ENCODE peak calls at places on chromosome X, in ten cellular contexts. U is testis, H is spleen, Y is psoas muscle, C is HCT116, V is IMR-90, R is fibroblast of lung, P is lower lobe of right lung, X is OCI-LY7, I is PC-9. E is an unnamed sample.

GRCh38 chrX:111265506-111265905 is 4.8 kb downstream of the CAPN6 start:
- DNase-seq in X (no peak), R (no peak), Y (no peak), V (no peak), H (no peak), U (no peak), C (no peak), P (no peak), I (no peak), E (no peak)

GRCh38 chrX:44785652-44786051 is 58.2 kb upstream of the DUSP21 start:
- DNase-seq in P (no peak), R (peak), Y (no peak), H (no peak), U (no peak), X (no peak), V (peak), C (no peak), I (no peak), E (no peak)

GRCh38 chrX:120603707-120604358 is at the start of gene MCTS1:
- DNase-seq in C (peak), I (peak), R (peak), Y (peak), H (peak), U (peak), P (peak), X (peak), V (peak), E (peak)

GRCh38 chrX:26918633-26919032 is 544.5 kb downstream of the PPP4R3C start:
- DNase-seq in H (no peak), I (no peak), V (no peak), U (peak), P (no peak), R (peak), C (peak), X (peak), Y (no peak), E (no peak)

GRCh38 chrX:17547658-17548057 is 172.7 kb downstream of the NHS start:
- DNase-seq in H (no peak), R (peak), U (peak), Y (no peak), X (no peak), I (peak), V (peak), P (peak), C (peak), E (no peak)

GRCh38 chrX:55120767-55121358 is 32.0 kb downstream of the PAGE2 start:
- DNase-seq in X (no peak), Y (no peak), V (no peak), C (no peak), U (peak), R (no peak), P (no peak), H (no peak), I (no peak), E (no peak)

GRCh38 chrX:17174671-17175070 is 200.3 kb upstream of the NHS start:
- DNase-seq in P (no peak), H (no peak), I (no peak), V (no peak), Y (peak), X (no peak), U (no peak), C (no peak), R (peak), E (no peak)

GRCh38 chrX:18677140-18677834 is 5.4 kb upstream of the RS1 start:
- DNase-seq in H (no peak), C (no peak), P (no peak), R (no peak), X (no peak), I (no peak), U (no peak), Y (no peak), V (no peak), E (no peak)

GRCh38 chrX:154730271-154730883 is 20.5 kb downstream of the GAB3 start:
- DNase-seq in P (peak), I (peak), X (no peak), V (peak), H (no peak), Y (peak), C (no peak), U (no peak), R (peak), E (no peak)

GRCh38 chrX:134172588-134173259 is 64.3 kb upstream of the CCDC160 start:
- DNase-seq in P (peak), H (peak), C (no peak), U (peak), X (no peak), V (no peak), Y (peak), R (peak), I (no peak), E (no peak)

GRCh38 chrX:19776753-19777152 is 110.6 kb downstream of the SH3KBP1 start:
- DNase-seq in R (no peak), Y (no peak), I (no peak), V (no peak), C (no peak), X (peak), U (no peak), H (no peak), P (no peak), E (no peak)

GRCh38 chrX:75547783-75548182 is 24.9 kb upstream of the ZDHHC15 start:
- DNase-seq in U (peak), R (no peak), P (peak), X (no peak), I (no peak), C (no peak), H (no peak), Y (peak), V (no peak), E (no peak)

GRCh38 chrX:30935985-30936384 is 46.9 kb upstream of the TAB3 start:
- DNase-seq in P (no peak), X (no peak), I (no peak), U (peak), H (no peak), R (peak), Y (no peak), C (peak), V (peak), E (no peak)

GRCh38 chrX:119425050-119425449 is 25.9 kb downstream of the SLC25A43 start:
- DNase-seq in H (no peak), Y (no peak), R (no peak), I (no peak), U (no peak), X (no peak), P (no peak), C (no peak), V (no peak), E (no peak)

GRCh38 chrX:51421972-51422371 is 74.4 kb downstream of the NUDT11 start:
- DNase-seq in X (no peak), R (no peak), H (no peak), U (no peak), Y (no peak), V (no peak), I (no peak), C (no peak), P (no peak), E (no peak)

GRCh38 chrX:43964936-43965335 is 8.3 kb downstream of the NDP start:
- DNase-seq in I (no peak), H (no peak), C (no peak), R (no peak), V (no peak), U (no peak), P (no peak), X (no peak), Y (no peak), E (no peak)

GRCh38 chrX:53000447-53001208 is 42.3 kb upstream of the FAM156A start:
- DNase-seq in X (peak), H (no peak), P (no peak), V (no peak), Y (no peak), C (no peak), R (no peak), U (no peak), I (no peak), E (no peak)

GRCh38 chrX:21698274-21698673 is 40.1 kb upstream of the KLHL34 start:
- DNase-seq in H (no peak), P (no peak), C (no peak), I (no peak), U (no peak), R (no peak), Y (no peak), V (no peak), X (no peak), E (no peak)

GRCh38 chrX:42524374-42524773 is 253.6 kb downstream of the PPP1R2C start:
- DNase-seq in U (no peak), I (no peak), V (peak), Y (no peak), C (peak), P (no peak), X (no peak), R (no peak), H (no peak), E (no peak)

GRCh38 chrX:74537011-74537390 is 77.4 kb downstream of the RLIM start:
- DNase-seq in C (no peak), I (no peak), V (peak), P (no peak), Y (peak), R (peak), X (no peak), U (peak), H (no peak), E (no peak)
- H3K4me3 ChIP-seq in C (no peak), I (no peak), V (peak), P (peak), Y (peak), R (peak), X (no peak), U (peak), H (no peak), E (peak)

GRCh38 chrX:15301924-15302323 is 13.5 kb downstream of the ASB11 start:
- DNase-seq in C (no peak), R (peak), X (no peak), Y (peak), H (no peak), P (peak), V (peak), U (peak), I (no peak), E (no peak)

GRCh38 chrX:15299945-15300851 is 15.2 kb downstream of the ASB11 start:
- DNase-seq in H (no peak), Y (no peak), V (peak), C (no peak), P (no peak), U (no peak), X (peak), R (peak), I (no peak), E (no peak)

GRCh38 chrX:15298201-15298600 is 17.2 kb downstream of the ASB11 start:
- DNase-seq in V (no peak), Y (no peak), U (no peak), P (no peak), C (no peak), R (no peak), X (no peak), H (no peak), I (no peak), E (no peak)

GRCh38 chrX:15293471-15293870 is 22.0 kb downstream of the ASB11 start:
- DNase-seq in Y (no peak), X (no peak), I (no peak), V (no peak), C (no peak), R (no peak), P (no peak), H (no peak), U (no peak), E (no peak)

GRCh38 chrX:15298780-15299179 is 16.7 kb downstream of the ASB11 start:
- DNase-seq in R (no peak), C (no peak), P (no peak), X (no peak), Y (no peak), I (no peak), H (no peak), U (no peak), V (no peak), E (no peak)
- H3K27ac ChIP-seq in R (no peak), C (no peak), P (peak), X (no peak), Y (peak), I (no peak), H (peak), U (no peak), V (no peak), E (peak)

GRCh38 chrX:100654256-100654655 is 10.3 kb downstream of the SRPX2 start:
- DNase-seq in U (peak), H (no peak), R (peak), Y (no peak), X (peak), I (no peak), C (no peak), P (no peak), V (peak), E (no peak)
- TF ChIP-seq CTCF in U (no peak), H (no peak), R (no peak), Y (no peak), X (peak), I (no peak), C (peak), P (no peak), V (peak), E (no peak)

GRCh38 chrX:149541521-149542047 is 772 bp downstream of the EOLA1 start:
- DNase-seq in C (no peak), R (no peak), U (no peak), V (no peak), X (no peak), Y (no peak), H (no peak), I (no peak), P (no peak), E (no peak)

GRCh38 chrX:149539283-149540132 is 1.3 kb upstream of the EOLA1 start:
- DNase-seq in Y (peak), V (peak), C (peak), R (peak), P (peak), H (peak), X (peak), I (peak), U (peak), E (peak)

GRCh38 chrX:149540621-149541520 is at the start of gene EOLA1:
- DNase-seq in Y (peak), U (peak), P (peak), I (peak), H (peak), R (peak), C (peak), X (peak), V (peak), E (peak)

DNA sequence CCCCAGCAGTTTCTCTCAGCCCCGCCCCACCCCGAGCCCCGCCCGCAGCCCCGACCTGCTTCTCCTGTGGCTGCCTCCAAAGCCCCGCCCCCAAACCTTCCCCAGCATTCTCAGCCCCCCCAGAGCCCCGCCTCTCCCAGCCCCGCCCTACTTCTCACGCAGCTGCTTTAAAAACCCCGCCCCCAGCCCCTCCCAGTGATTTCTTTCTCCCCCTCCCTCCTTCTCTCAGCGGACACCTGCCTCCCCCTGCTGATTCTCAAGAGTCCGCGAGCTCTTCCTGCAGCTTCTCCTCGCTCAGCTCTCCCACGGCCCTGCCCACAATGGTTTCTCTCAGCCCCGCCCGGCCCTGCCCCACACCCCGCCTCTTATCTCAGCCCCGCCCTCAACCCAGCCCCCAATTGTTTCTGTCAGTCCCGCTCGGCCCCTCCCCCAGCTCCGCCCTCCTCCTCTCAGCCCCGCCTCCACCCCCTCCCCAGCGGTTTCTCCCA is 635 bp upstream of the EOLA1 start:
- DNase-seq in V (peak), U (peak), H (peak), I (peak), Y (peak), R (peak), C (peak), P (peak), X (peak), E (no peak)
- H3K4me3 ChIP-seq in V (peak), U (peak), H (no peak), I (peak), Y (peak), R (peak), C (peak), P (peak), X (peak), E (peak)

DNA sequence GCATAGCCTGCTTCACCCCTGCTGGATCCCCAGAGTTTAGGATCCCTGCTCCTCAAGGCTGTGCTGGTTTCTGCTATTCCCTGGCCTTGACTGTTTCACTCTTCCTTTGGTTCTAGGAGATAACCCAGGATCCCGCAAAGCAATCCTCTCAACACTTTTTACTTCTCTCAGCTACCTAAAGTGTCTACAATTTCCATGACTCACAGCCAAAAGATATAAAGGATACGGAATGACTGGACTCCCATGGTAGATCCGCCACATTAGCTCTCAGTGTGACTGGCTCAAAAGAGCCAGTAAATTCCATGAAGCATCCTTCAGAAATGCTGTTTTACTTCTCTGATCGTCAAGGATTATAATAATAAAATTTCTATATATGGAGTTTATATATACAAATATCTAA is 66.3 kb upstream of the TMEM164 start:
- DNase-seq in R (no peak), C (no peak), V (no peak), Y (no peak), I (no peak), H (no peak), U (no peak), X (no peak), P (no peak), E (no peak)
- H3K27ac ChIP-seq in R (no peak), C (no peak), V (no peak), Y (no peak), I (no peak), H (no peak), U (no peak), X (no peak), P (no peak), E (no peak)

GRCh38 chrX:39896951-39897740 is 200.6 kb downstream of the BCOR start:
- DNase-seq in C (no peak), Y (peak), X (no peak), I (no peak), P (peak), V (peak), R (peak), U (peak), H (no peak), E (peak)
- TF ChIP-seq CTCF in C (no peak), Y (no peak), X (no peak), I (no peak), P (no peak), V (peak), R (no peak), U (no peak), H (no peak), E (no peak)

DNA sequence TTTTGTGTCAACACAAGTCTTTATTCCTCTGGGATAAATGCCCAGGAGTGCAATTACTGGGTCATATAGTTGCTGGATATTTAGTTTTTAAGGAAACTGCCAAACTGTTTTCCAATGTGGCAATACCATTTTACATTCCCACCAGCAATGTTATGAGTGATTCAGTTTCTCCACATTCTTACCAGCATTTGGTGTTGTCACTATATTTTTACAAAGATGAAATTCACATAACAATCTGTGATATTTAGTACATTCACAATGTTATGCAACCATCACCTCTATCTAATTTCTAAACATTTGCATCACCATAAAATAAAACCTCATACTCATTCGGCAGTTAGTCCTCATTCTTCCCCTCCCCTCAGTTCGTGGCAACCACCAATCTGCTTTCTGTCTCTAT is 75.0 kb downstream of the MAMLD1 start:
- DNase-seq in V (peak), H (no peak), Y (no peak), P (no peak), U (no peak), I (no peak), R (peak), C (no peak), X (no peak), E (no peak)
- H3K4me3 ChIP-seq in V (no peak), H (no peak), Y (no peak), P (no peak), U (no peak), I (no peak), R (no peak), C (no peak), X (no peak), E (no peak)

DNA sequence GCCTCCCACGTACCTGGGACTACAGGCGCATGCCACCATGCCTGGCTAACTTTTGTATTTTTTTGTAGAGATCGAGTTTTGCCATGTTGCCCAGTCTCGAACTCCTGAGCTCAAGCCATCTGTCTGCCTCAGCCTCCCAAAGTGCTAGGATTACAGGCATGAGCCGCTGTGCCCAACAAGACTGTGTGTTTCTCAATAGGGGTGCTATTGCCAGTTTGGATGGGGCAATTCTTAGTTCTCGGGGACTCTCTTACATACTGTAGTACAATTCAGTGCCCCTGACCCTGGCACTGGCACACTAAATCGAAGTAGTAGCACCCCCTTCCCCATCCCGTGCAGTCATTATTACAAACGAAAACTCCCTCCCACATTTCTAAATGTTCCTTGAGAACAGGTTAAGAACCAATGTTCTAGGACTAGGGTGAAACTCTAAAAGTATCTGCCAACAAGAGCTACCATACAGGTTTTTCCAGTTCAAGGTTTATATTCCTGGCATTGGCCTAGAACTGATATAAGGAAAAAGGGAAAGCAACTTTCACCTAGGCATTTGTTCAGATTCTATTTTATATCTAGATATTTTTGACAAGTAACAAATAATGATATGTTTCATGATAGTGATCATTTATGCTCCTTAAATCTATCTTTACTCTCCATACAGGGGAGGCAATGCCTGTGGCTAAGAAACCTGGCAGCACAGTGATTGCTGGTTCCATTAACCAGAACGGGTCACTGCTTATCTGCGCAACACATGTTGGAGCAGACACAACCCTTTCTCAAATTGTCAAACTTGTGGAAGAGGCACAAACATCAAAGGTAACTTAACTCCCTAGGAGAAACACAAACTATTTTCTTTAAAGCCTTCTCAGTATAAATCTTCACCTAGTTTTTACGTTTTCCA is 50.4 kb upstream of the PGAM4 start:
- DNase-seq in C (no peak), U (no peak), H (no peak), R (no peak), X (no peak), P (no peak), Y (no peak), V (no peak), I (peak), E (no peak)
- H3K27ac ChIP-seq in C (no peak), U (no peak), H (no peak), R (no peak), X (no peak), P (peak), Y (no peak), V (no peak), I (peak), E (no peak)

DNA sequence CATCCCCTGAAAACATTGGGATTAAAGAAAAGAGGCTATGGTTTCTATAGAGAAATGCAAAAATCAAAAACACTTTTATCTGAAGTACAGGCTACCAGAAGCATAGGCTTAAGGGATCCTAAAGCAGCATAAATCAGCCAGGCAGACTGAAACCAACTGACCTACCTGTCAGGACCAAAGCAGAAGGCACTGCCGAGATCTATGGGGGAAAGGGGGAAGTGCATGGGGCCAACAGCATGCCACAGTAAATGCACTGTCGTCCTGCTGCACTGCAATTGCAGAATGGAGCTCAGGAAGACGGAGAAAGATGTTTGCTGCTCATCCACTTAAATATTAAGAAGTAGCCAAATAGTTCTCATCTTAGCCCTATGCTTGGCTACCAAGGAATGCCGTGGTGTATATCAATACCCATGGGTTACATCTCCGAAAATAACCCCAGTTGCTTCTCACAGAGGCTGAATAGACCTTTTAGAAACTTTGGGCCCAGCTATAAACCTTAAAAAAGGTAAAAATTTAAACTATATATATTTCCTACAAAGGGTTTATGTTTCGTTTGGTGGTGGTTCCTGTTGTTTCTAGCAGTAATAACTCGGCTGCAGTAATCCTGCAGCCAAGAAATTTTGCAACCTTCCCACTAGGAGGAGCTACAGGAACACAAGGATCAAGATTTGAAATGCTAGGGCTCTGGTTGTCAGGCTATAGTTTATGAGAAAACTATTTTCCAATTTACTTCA is 312.2 kb upstream of the DIAPH2 start:
- DNase-seq in I (peak), U (peak), X (peak), Y (no peak), H (no peak), R (peak), V (peak), P (no peak), C (peak), E (no peak)
- TF ChIP-seq CTCF in I (peak), U (peak), X (peak), Y (peak), H (no peak), R (peak), V (peak), P (peak), C (peak), E (peak)

E was measured in coronary artery.